ENCODE peak calls at places on chromosomes 2 and 18, in four cellular contexts. One of them, this sample, is unnamed.
A peak's percentile ranks its signal among the peaks of the same experiment; 100 is the strongest.

GRCh38 chr2:64675860-64676259 is 22.1 kb upstream of the SERTAD2 start:
- DNase-seq in heart right ventricle: no peak
- DNase-seq in WERI-Rb-1: no peak
- DNase-seq in HL-60: no peak
- DNase-seq in this sample: peak; percentile 36

GRCh38 chr2:20353597-20353996 is 3.0 kb upstream of the PUM2 start:
- DNase-seq in WERI-Rb-1: no peak
- DNase-seq in HL-60: no peak
- DNase-seq in heart right ventricle: no peak
- DNase-seq in this sample: peak; percentile 18

GRCh38 chr2:217755027-217755756 is 247.6 kb downstream of the TNS1 start:
- DNase-seq in HL-60: no peak
- DNase-seq in WERI-Rb-1: no peak
- DNase-seq in heart right ventricle: no peak
- DNase-seq in this sample: no peak

GRCh38 chr2:188187726-188188125 is 103.9 kb upstream of the GULP1 start:
- DNase-seq in heart right ventricle: no peak
- DNase-seq in WERI-Rb-1: no peak
- DNase-seq in HL-60: no peak
- DNase-seq in this sample: no peak

GRCh38 chr2:159600752-159601151 is 15.6 kb downstream of the BAZ2B start:
- DNase-seq in heart right ventricle: no peak
- DNase-seq in HL-60: no peak
- DNase-seq in WERI-Rb-1: no peak
- DNase-seq in this sample: no peak

GRCh38 chr2:225660262-225661091 is 261.0 kb downstream of the NYAP2 start:
- DNase-seq in heart right ventricle: peak; percentile 54
- DNase-seq in HL-60: peak; percentile 10
- DNase-seq in WERI-Rb-1: peak; percentile 67
- DNase-seq in this sample: peak; percentile 74

GRCh38 chr2:119432882-119433522 is 1.3 kb downstream of the TMEM37 start:
- DNase-seq in HL-60: no peak
- DNase-seq in WERI-Rb-1: no peak
- DNase-seq in heart right ventricle: no peak
- DNase-seq in this sample: no peak

GRCh38 chr2:38245114-38245641 is 131.9 kb downstream of the ATL2 start:
- DNase-seq in heart right ventricle: no peak
- DNase-seq in HL-60: no peak
- DNase-seq in WERI-Rb-1: no peak
- DNase-seq in this sample: no peak

GRCh38 chr2:186201371-186201770 is 284.7 kb upstream of the ZC3H15 start:
- DNase-seq in HL-60: no peak
- DNase-seq in WERI-Rb-1: no peak
- DNase-seq in heart right ventricle: no peak
- DNase-seq in this sample: no peak

GRCh38 chr18:79234438-79234837 is 161.3 kb upstream of the NFATC1 start:
- DNase-seq in HL-60: no peak
- DNase-seq in heart right ventricle: no peak
- DNase-seq in WERI-Rb-1: no peak
- DNase-seq in this sample: no peak

DNA sequence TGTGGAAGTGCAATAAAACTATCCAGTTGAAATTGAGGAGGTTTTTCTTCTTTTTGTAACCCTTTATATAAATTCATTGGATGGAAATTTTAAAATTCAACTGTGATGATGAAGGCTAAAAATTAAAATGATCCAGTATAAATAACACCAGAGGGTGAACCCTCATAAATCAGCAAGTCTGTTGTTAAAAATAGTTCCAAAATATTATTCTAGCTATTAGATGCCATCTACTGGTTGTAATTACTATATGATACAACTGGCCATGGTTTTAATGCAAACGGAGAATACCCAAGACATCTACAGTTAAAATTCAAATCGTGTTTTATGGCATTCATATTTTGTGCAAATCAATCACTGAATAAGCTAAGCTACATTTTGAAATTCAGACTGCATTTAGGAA is 53.8 kb downstream of the TMEM200C start:
- DNase-seq in heart right ventricle: no peak
- DNase-seq in WERI-Rb-1: no peak
- DNase-seq in HL-60: no peak
- DNase-seq in this sample: no peak
- TF ChIP-seq CTCF in heart right ventricle: no peak
- TF ChIP-seq CTCF in WERI-Rb-1: no peak
- TF ChIP-seq CTCF in HL-60: no peak
- TF ChIP-seq CTCF in this sample: no peak

GRCh38 chr2:98465456-98466201 is 21.0 kb downstream of the INPP4A start:
- DNase-seq in WERI-Rb-1: peak; percentile 86
- DNase-seq in HL-60: peak; percentile 82
- DNase-seq in heart right ventricle: peak; percentile 81
- DNase-seq in this sample: peak; percentile 96
- H3K4me3 ChIP-seq in WERI-Rb-1: peak overlapping the region; percentile 20
- H3K4me3 ChIP-seq in HL-60: no peak overlapping the region
- H3K4me3 ChIP-seq in heart right ventricle: no peak overlapping the region
- H3K4me3 ChIP-seq in this sample: peak overlapping the region; percentile 45

DNA sequence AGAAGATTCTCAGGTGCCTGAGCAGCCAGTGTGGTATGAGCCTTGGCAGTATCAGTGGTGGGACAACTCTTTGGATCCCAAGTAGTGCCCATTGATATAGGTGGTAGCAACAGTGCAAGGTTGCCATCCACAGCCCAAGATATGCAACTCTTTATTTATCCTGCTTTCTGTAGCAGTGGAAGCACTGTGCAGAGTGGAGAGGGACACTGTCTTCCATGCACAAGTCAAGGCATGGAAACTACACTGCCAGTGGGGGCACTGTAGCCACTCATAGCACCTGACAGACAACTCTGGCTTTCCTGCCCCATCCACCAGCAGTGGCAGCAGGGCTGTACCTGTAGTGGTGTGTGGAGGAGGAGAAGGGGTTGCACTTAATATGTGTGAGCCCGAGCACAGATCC is 409.6 kb upstream of the TMEFF2 start:
- DNase-seq in HL-60: no peak
- DNase-seq in WERI-Rb-1: no peak
- DNase-seq in heart right ventricle: no peak
- DNase-seq in this sample: peak; percentile 2
- TF ChIP-seq CTCF in HL-60: no peak
- TF ChIP-seq CTCF in WERI-Rb-1: peak; percentile 25
- TF ChIP-seq CTCF in heart right ventricle: no peak
- TF ChIP-seq CTCF in this sample: no peak

GRCh38 chr2:101560780-101561315 is 85.9 kb upstream of the RFX8 start:
- DNase-seq in HL-60: peak; percentile 58
- DNase-seq in WERI-Rb-1: no peak
- DNase-seq in heart right ventricle: no peak
- DNase-seq in this sample: peak; percentile 86

GRCh38 chr2:101559576-101559975 is 84.7 kb upstream of the RFX8 start:
- DNase-seq in HL-60: no peak
- DNase-seq in WERI-Rb-1: no peak
- DNase-seq in heart right ventricle: peak; percentile 58
- DNase-seq in this sample: no peak

GRCh38 chr2:101563849-101564248 is 88.9 kb upstream of the RFX8 start:
- DNase-seq in heart right ventricle: no peak
- DNase-seq in HL-60: no peak
- DNase-seq in WERI-Rb-1: no peak
- DNase-seq in this sample: no peak

GRCh38 chr2:101556033-101556459 is 81.1 kb upstream of the RFX8 start:
- DNase-seq in HL-60: no peak
- DNase-seq in heart right ventricle: no peak
- DNase-seq in WERI-Rb-1: no peak
- DNase-seq in this sample: no peak

DNA sequence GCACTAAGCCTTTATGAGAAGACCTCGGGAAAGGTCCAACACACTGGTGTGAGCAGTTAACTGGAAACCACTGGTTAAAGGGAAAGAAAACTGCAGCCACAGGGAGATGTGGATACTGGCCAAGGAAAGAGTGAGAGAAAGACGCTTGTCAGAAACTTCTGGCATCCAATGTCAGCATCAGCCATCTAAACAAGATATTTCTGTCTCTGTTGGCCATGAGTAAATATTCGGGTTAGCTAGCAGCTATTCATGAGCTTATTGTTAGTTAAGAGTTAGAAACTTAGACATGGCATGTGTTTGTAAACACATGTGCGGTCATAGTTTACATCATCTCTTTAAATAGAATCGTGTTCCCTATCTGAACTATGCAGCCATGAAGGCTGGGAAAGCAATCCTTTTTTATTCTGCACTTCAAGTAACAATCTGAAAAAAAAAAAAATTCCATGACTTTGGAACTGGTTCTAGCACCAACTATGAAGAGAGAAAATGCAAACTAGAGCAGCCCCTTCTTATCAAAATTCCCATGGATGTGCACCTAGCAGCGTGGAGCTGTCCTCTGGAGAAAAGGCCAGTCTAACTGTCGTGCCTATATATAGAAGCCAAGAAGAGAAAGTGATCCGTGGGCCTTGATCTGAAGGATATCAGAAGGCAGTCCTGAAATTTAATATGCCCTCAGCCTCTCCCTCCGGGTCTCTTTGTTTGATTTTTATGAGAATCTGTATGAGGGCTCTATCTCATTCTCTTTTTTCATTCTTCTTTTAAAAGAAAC is 84.0 kb upstream of the RFX8 start:
- DNase-seq in WERI-Rb-1: no peak
- DNase-seq in heart right ventricle: peak; percentile 47
- DNase-seq in HL-60: no peak
- DNase-seq in this sample: no peak
- H3K4me3 ChIP-seq in WERI-Rb-1: no peak overlapping the region
- H3K4me3 ChIP-seq in heart right ventricle: no peak overlapping the region
- H3K4me3 ChIP-seq in HL-60: no peak overlapping the region
- H3K4me3 ChIP-seq in this sample: no peak overlapping the region

GRCh38 chr2:36271266-36271665 is 84.3 kb upstream of the CRIM1 start:
- DNase-seq in heart right ventricle: no peak
- DNase-seq in WERI-Rb-1: no peak
- DNase-seq in HL-60: no peak
- DNase-seq in this sample: no peak
- TF ChIP-seq CTCF in heart right ventricle: no peak
- TF ChIP-seq CTCF in WERI-Rb-1: no peak
- TF ChIP-seq CTCF in HL-60: no peak
- TF ChIP-seq CTCF in this sample: no peak

DNA sequence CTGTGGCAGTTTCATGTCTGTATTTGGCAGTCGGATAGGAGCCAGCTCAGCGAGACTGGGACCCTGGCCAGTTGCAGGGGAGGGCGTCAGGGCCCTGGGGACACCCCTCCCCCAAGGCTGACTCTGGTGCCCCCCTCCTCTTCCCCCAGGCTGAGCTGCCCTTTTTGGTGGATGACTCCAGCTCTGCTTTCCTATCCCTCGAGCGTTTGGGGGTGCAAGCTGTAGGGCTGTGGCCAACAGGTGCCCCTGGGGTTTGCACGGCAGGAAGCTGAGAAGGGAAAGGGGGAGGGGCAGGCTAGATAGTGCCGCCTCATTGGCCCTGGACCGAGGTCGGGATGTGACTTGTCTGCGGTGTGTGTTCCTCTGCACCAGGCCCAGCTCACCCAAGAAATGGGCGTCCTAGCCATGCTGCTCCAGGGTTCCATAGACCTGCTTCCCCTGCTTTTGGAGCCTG is 26.4 kb downstream of the SPEG start:
- DNase-seq in WERI-Rb-1: peak; percentile 52
- DNase-seq in heart right ventricle: peak; percentile 60
- DNase-seq in HL-60: peak; percentile 33
- DNase-seq in this sample: peak; percentile 96
- H3K4me3 ChIP-seq in WERI-Rb-1: peak overlapping the region; percentile 32
- H3K4me3 ChIP-seq in heart right ventricle: peak overlapping the region; percentile 19
- H3K4me3 ChIP-seq in HL-60: no peak overlapping the region
- H3K4me3 ChIP-seq in this sample: peak overlapping the region; percentile 41

GRCh38 chr18:65057439-65058083 is 693.3 kb upstream of the CDH7 start:
- DNase-seq in heart right ventricle: no peak
- DNase-seq in HL-60: no peak
- DNase-seq in WERI-Rb-1: no peak
- DNase-seq in this sample: no peak
- TF ChIP-seq CTCF in heart right ventricle: no peak
- TF ChIP-seq CTCF in HL-60: no peak
- TF ChIP-seq CTCF in WERI-Rb-1: no peak
- TF ChIP-seq CTCF in this sample: no peak

GRCh38 chr2:241340621-241341163 is 15.4 kb upstream of the FARP2 start:
- DNase-seq in HL-60: no peak
- DNase-seq in WERI-Rb-1: no peak
- DNase-seq in heart right ventricle: no peak
- DNase-seq in this sample: no peak
- H3K4me3 ChIP-seq in HL-60: no peak overlapping the region
- H3K4me3 ChIP-seq in WERI-Rb-1: no peak overlapping the region
- H3K4me3 ChIP-seq in heart right ventricle: no peak overlapping the region
- H3K4me3 ChIP-seq in this sample: no peak overlapping the region

GRCh38 chr18:36411745-36412168 is 114.2 kb downstream of the FHOD3 start:
- DNase-seq in HL-60: no peak
- DNase-seq in heart right ventricle: no peak
- DNase-seq in WERI-Rb-1: peak; percentile 83
- DNase-seq in this sample: peak; percentile 13
- TF ChIP-seq CTCF in HL-60: no peak
- TF ChIP-seq CTCF in heart right ventricle: no peak
- TF ChIP-seq CTCF in WERI-Rb-1: peak; percentile 76
- TF ChIP-seq CTCF in this sample: peak; percentile 32